ENCODE peak calls at places on chromosomes 12 and 14, in four cellular contexts. Q is activated CD4-positive, alpha-beta T cell treated with anti-CD3 and anti-CD28 coated beads, Interleukin-2, amount 50 U/mL, for 48 hours; N is AG08396; H is left ventricle myocardium inferior. X is an unnamed sample.

GRCh38 chr14:89252887-89253532 is 164.0 kb downstream of the FOXN3 start:
- DNase-seq in H (no peak), Q (no peak), N (no peak), X (no peak)

GRCh38 chr12:9742665-9743064 is 9.8 kb upstream of the CLECL1 start:
- DNase-seq in N (no peak), Q (no peak), H (no peak), X (no peak)

GRCh38 chr12:46546634-46547273 is 174.2 kb upstream of the SLC38A2 start:
- DNase-seq in Q (no peak), H (no peak), N (no peak), X (no peak)

GRCh38 chr12:19369691-19370148 is 69.6 kb upstream of the AEBP2 start:
- DNase-seq in H (no peak), Q (no peak), N (peak; percentile 65), X (no peak)

GRCh38 chr14:23141706-23142467 is 22.8 kb upstream of the CEBPE start:
- DNase-seq in N (peak; percentile 65), H (peak; percentile 79), Q (no peak), X (no peak)

GRCh38 chr14:67815573-67816235 is 686 bp downstream of the ZFYVE26 start:
- DNase-seq in N (no peak), H (no peak), Q (no peak), X (no peak)

GRCh38 chr14:106850913-106851825 is 1324.8 kb downstream of the TMEM121 start:
- DNase-seq in H (no peak), N (no peak), Q (no peak), X (peak; percentile 44)

GRCh38 chr12:21940972-21941521 is at the start of gene ABCC9:
- DNase-seq in N (peak; percentile 26), Q (peak; percentile 17), H (peak; percentile 68), X (no peak)

GRCh38 chr12:75505706-75506312 is 5.6 kb downstream of the KRR1 start:
- DNase-seq in H (no peak), N (no peak), Q (no peak), X (no peak)

GRCh38 chr12:109139791-109140190 is 23.4 kb downstream of the ACACB start:
- DNase-seq in H (no peak), Q (no peak), N (no peak), X (no peak)

GRCh38 chr12:32765906-32766305 is 10.2 kb upstream of the YARS2 start:
- DNase-seq in N (no peak), Q (no peak), H (no peak), X (no peak)

GRCh38 chr14:88232783-88233182 is 90.3 kb downstream of the KCNK10 start:
- DNase-seq in Q (no peak), N (no peak), H (no peak), X (no peak)

GRCh38 chr12:20367731-20368652 is at the start of gene PDE3A:
- DNase-seq in H (peak; percentile 74), Q (no peak), N (peak; percentile 83), X (no peak)

GRCh38 chr12:32036477-32037263 is 70.0 kb upstream of the BICD1 start:
- DNase-seq in H (no peak), N (no peak), Q (no peak), X (no peak)

GRCh38 chr14:77649326-77649725 is 32.9 kb upstream of the SPTLC2 start:
- DNase-seq in N (no peak), H (no peak), Q (no peak), X (no peak)

GRCh38 chr12:47100146-47100545 is 20.4 kb upstream of the AMIGO2 start:
- DNase-seq in N (no peak), Q (no peak), H (no peak), X (no peak)

GRCh38 chr12:75571204-75571603 is 59.8 kb upstream of the KRR1 start:
- DNase-seq in Q (no peak), H (no peak), N (no peak), X (no peak)

X was measured in activated B cell treated with CpG ODN at 0.5 μM for 24 hours.